ENCODE peak calls at places on chromosome 17, in five cellular contexts. Q, W, H, X and A are unnamed samples.

GRCh38 chr17:31856750-31857149 is 2.3 kb downstream of the COPRS start:
- DNase-seq in Q (no peak), W (no peak), H (no peak), X (no peak), A (peak)

GRCh38 chr17:15036238-15036637 is 228.9 kb downstream of the PMP22 start:
- DNase-seq in Q (no peak), W (no peak), H (no peak), X (peak), A (no peak)

GRCh38 chr17:30236807-30237206 is 1.3 kb upstream of the SLC6A4 start:
- DNase-seq in Q (peak), W (peak), H (peak), X (no peak), A (peak)

GRCh38 chr17:69997332-69997731 is 77.7 kb upstream of the KCNJ16 start:
- DNase-seq in Q (peak), W (peak), H (no peak), X (no peak), A (peak)

GRCh38 chr17:50675627-50676026 is 32.1 kb downstream of the ANKRD40 start:
- DNase-seq in Q (no peak), W (no peak), H (no peak), X (no peak), A (no peak)

GRCh38 chr17:21131090-21131616 is 4.4 kb downstream of the DHRS7B start:
- DNase-seq in Q (no peak), W (no peak), H (no peak), X (no peak), A (no peak)

GRCh38 chr17:60656499-60656898 is 21.2 kb upstream of the BCAS3 start:
- DNase-seq in Q (no peak), W (no peak), H (no peak), X (no peak), A (no peak)

GRCh38 chr17:44312396-44313104 is 4.1 kb downstream of the RUNDC3A start:
- DNase-seq in Q (no peak), W (no peak), H (no peak), X (no peak), A (no peak)

GRCh38 chr17:5203908-5204294 is 12.2 kb upstream of the ZNF594 start:
- DNase-seq in Q (peak), W (peak), H (no peak), X (no peak), A (peak)

DNA sequence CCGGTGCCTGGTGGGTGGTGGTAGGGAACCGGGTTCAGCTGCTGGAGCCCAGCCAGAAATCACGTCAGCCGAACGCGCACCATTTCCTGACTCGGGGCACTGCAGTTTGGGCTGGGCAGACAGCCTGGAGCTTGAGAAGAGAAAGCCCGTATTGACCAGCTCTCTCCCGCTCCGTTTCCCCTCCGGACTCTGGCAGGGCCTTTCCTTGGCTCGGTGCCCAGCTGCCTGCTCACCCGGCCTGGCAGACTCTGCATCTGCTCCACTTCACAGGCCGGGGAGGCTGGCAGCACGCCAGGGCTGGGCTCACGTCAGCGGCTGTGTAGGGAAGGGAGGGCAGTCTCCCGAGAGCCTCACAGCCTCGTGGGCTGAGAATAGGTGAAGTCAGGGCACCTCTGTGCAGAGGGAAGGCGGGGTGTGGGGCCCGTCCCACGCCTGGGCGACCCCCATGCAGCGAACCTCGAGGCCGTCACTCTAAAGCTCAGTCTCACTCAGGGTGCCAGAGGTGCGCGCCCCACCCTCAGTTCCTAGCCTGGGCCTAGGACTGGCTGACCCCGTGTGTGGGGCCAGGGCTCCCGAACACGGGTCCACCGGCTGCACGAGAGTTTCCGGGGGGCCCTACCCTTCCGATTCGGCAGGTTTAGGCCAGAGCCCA is 59.1 kb downstream of the OR1D5 start:
- DNase-seq in Q (peak), W (peak), H (peak), X (no peak), A (peak)
- H3K4me3 ChIP-seq in Q (no peak), W (peak), H (no peak), X (no peak), A (peak)

GRCh38 chr17:792277-792676 is 10.1 kb downstream of the MRM3 start:
- DNase-seq in Q (no peak), W (peak), H (no peak), X (no peak), A (peak)
- H3K4me3 ChIP-seq in Q (no peak), W (no peak), H (no peak), X (no peak), A (no peak)

GRCh38 chr17:7261377-7262191 is 694 bp downstream of the CLDN7 start:
- DNase-seq in Q (no peak), W (no peak), H (no peak), X (no peak), A (peak)
- H3K4me3 ChIP-seq in Q (peak), W (peak), H (peak), X (peak), A (peak)

GRCh38 chr17:81341347-81342061 is 46.4 kb upstream of the SLC38A10 start:
- DNase-seq in Q (peak), W (peak), H (no peak), X (no peak), A (peak)
- H3K4me3 ChIP-seq in Q (peak), W (peak), H (peak), X (peak), A (peak)

GRCh38 chr17:48748728-48749566 is 20.4 kb upstream of the HOXB13 start:
- DNase-seq in Q (peak), W (no peak), H (no peak), X (no peak), A (no peak)

GRCh38 chr17:48747445-48748363 is 19.2 kb upstream of the HOXB13 start:
- DNase-seq in Q (peak), W (no peak), H (no peak), X (no peak), A (no peak)

GRCh38 chr17:48749621-48750553 is 21.3 kb upstream of the HOXB13 start:
- DNase-seq in Q (no peak), W (no peak), H (no peak), X (no peak), A (no peak)

GRCh38 chr17:48746916-48747444 is 18.4 kb upstream of the HOXB13 start:
- DNase-seq in Q (no peak), W (no peak), H (no peak), X (no peak), A (no peak)

GRCh38 chr17:48745381-48746275 is 17.1 kb upstream of the HOXB13 start:
- DNase-seq in Q (no peak), W (no peak), H (no peak), X (no peak), A (no peak)
- H3K4me3 ChIP-seq in Q (no peak), W (no peak), H (no peak), X (no peak), A (no peak)

DNA sequence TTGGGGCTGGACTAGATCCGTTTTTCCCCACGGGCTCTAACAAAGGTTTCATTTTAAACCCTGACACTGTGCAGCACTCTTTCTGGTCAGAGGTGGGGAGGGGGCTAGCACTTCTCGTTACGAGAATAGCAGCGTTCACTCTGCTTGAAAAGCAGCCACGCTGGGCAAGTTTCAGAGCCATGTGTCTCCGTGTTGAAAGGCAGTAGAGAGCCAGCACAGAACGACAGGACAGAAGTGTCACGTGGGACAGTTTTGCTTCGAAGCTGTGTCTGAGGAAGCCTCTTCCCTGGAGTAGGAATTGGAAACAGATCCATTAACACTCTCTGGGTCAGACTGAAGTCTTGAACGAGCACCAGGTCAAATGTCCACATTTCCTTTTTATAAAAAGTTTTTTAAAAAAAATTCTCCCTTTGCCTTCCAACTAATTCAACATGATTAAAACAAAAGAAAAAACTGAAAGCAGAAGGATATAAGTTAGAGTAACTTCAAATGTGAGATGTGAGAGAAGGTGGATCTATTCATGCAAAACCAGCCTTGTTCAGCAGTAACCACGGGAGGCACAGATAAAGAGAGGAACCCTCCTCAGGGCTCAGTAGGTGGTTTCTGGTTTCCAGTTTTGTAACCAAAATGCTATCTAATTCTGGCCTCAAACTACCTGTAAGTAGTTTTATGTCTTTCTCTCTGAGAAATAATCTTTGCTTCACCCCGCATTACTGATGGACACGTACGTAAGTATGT is 65.0 kb downstream of the SMG6 start:
- DNase-seq in Q (no peak), W (no peak), H (no peak), X (no peak), A (peak)
- H3K4me3 ChIP-seq in Q (no peak), W (no peak), H (no peak), X (no peak), A (peak)